ENCODE peak calls at places on chromosome 10, in eight cellular contexts. B is endothelial cell of umbilical vein, A is transverse colon, U is spleen, X is breast epithelium, Y is HepG2, K is sigmoid colon, V is stomach. O is an unnamed sample.

GRCh38 chr10:71512213-71512745 is 115.6 kb downstream of the CDH23 start:
- DNase-seq in B (no peak), A (no peak), U (peak), X (no peak), Y (no peak), K (no peak), V (no peak), O (no peak)

GRCh38 chr10:69092959-69093850 is 5.3 kb downstream of the SRGN start:
- DNase-seq in B (peak), A (peak), U (peak), X (peak), Y (peak), K (peak), V (peak), O (no peak)

GRCh38 chr10:123778719-123779118 is 112.6 kb downstream of the GPR26 start:
- DNase-seq in B (no peak), A (no peak), U (no peak), X (no peak), Y (no peak), K (no peak), V (no peak), O (no peak)

GRCh38 chr10:100186253-100186780 is 488 bp upstream of the ERLIN1 start:
- DNase-seq in B (no peak), A (peak), U (no peak), X (no peak), Y (no peak), K (peak), V (no peak), O (no peak)

GRCh38 chr10:93376372-93377296 is 105.5 kb downstream of the MYOF start:
- DNase-seq in B (peak), A (peak), U (no peak), X (peak), Y (peak), K (peak), V (peak), O (peak)

GRCh38 chr10:78851652-78852051 is 217.1 kb upstream of the ZMIZ1 start:
- DNase-seq in B (no peak), A (no peak), U (no peak), X (no peak), Y (no peak), K (no peak), V (no peak), O (no peak)

GRCh38 chr10:114274616-114275453 is 35.8 kb downstream of the VWA2 start:
- DNase-seq in B (no peak), A (no peak), U (no peak), X (no peak), Y (no peak), K (no peak), V (no peak), O (no peak)

GRCh38 chr10:63466168-63466935 is 575 bp upstream of the JMJD1C start:
- DNase-seq in B (peak), A (peak), U (peak), X (peak), Y (peak), K (peak), V (peak), O (peak)

GRCh38 chr10:126738001-126738400 is 67.5 kb upstream of the C10orf90 start:
- DNase-seq in B (no peak), A (no peak), U (no peak), X (no peak), Y (no peak), K (no peak), V (no peak), O (no peak)

GRCh38 chr10:6091630-6092029 is 2.8 kb downstream of the RBM17 start:
- DNase-seq in B (peak), A (no peak), U (no peak), X (no peak), Y (no peak), K (no peak), V (no peak), O (no peak)

GRCh38 chr10:113044015-113044755 is 94.1 kb downstream of the TCF7L2 start:
- DNase-seq in B (no peak), A (no peak), U (no peak), X (no peak), Y (no peak), K (no peak), V (no peak), O (no peak)

GRCh38 chr10:63120554-63120953 is 12.6 kb upstream of the NRBF2 start:
- DNase-seq in B (no peak), A (no peak), U (no peak), X (no peak), Y (no peak), K (no peak), V (no peak), O (no peak)

GRCh38 chr10:103636492-103636891 is 143.0 kb downstream of the NEURL1 start:
- DNase-seq in B (no peak), A (no peak), U (no peak), X (no peak), Y (no peak), K (no peak), V (no peak), O (no peak)

GRCh38 chr10:67818323-67818722 is 19.7 kb downstream of the DNAJC12 start:
- DNase-seq in B (peak), A (no peak), U (no peak), X (no peak), Y (peak), K (no peak), V (no peak), O (no peak)

GRCh38 chr10:132523561-132524442 is 13.8 kb upstream of the INPP5A start:
- DNase-seq in B (no peak), A (peak), U (peak), X (no peak), Y (no peak), K (peak), V (no peak), O (no peak)

GRCh38 chr10:124292911-124293640 is 125.6 kb downstream of the OAT start:
- DNase-seq in B (no peak), A (no peak), U (no peak), X (no peak), Y (no peak), K (peak), V (no peak), O (no peak)

GRCh38 chr10:3067045-3067858 is at the start of gene PFKP:
- DNase-seq in B (no peak), A (peak), U (peak), X (no peak), Y (no peak), K (peak), V (no peak), O (peak)

GRCh38 chr10:115947104-115947503 is 325.9 kb downstream of the GFRA1 start:
- DNase-seq in B (no peak), A (no peak), U (no peak), X (no peak), Y (no peak), K (no peak), V (no peak), O (no peak)

GRCh38 chr10:133114251-133114650 is 26.5 kb downstream of the ADGRA1 start:
- DNase-seq in B (no peak), A (no peak), U (peak), X (no peak), Y (no peak), K (no peak), V (no peak), O (no peak)

GRCh38 chr10:79905322-79906314 is 43.3 kb downstream of the SFTPD start:
- DNase-seq in B (peak), A (no peak), U (no peak), X (no peak), Y (no peak), K (no peak), V (no peak), O (no peak)

GRCh38 chr10:89478739-89479116 is 56.7 kb downstream of the SLC16A12 start:
- DNase-seq in B (no peak), A (no peak), U (no peak), X (no peak), Y (no peak), K (no peak), V (no peak), O (no peak)

GRCh38 chr10:18157909-18158308 is 17.7 kb downstream of the CACNB2 start:
- DNase-seq in B (no peak), A (no peak), U (no peak), X (no peak), Y (no peak), K (no peak), V (no peak), O (no peak)

GRCh38 chr10:96420610-96421009 is 61.8 kb upstream of the OPALIN start:
- DNase-seq in B (no peak), A (no peak), U (no peak), X (no peak), Y (no peak), K (no peak), V (no peak), O (no peak)

GRCh38 chr10:75126277-75126676 is 14.8 kb downstream of the SAMD8 start:
- DNase-seq in B (no peak), A (no peak), U (no peak), X (no peak), Y (no peak), K (no peak), V (no peak), O (no peak)

GRCh38 chr10:129105266-129105665 is 361.8 kb upstream of the MGMT start:
- DNase-seq in B (peak), A (no peak), U (no peak), X (no peak), Y (no peak), K (no peak), V (no peak), O (no peak)

GRCh38 chr10:100670828-100671479 is 74.4 kb upstream of the PAX2 start:
- DNase-seq in B (no peak), A (peak), U (peak), X (no peak), Y (no peak), K (no peak), V (peak), O (peak)

GRCh38 chr10:132226586-132227405 is 40.0 kb downstream of the DPYSL4 start:
- DNase-seq in B (no peak), A (no peak), U (no peak), X (no peak), Y (no peak), K (no peak), V (no peak), O (no peak)

GRCh38 chr10:36366843-36367242 is 724.7 kb upstream of the FZD8 start:
- DNase-seq in B (no peak), A (no peak), U (no peak), X (no peak), Y (no peak), K (no peak), V (no peak), O (no peak)

GRCh38 chr10:450463-450862 is 239.0 kb downstream of the DIP2C start:
- DNase-seq in B (no peak), A (no peak), U (no peak), X (no peak), Y (no peak), K (no peak), V (no peak), O (no peak)

GRCh38 chr10:51706225-51706624 is 6.8 kb upstream of the CSTF2T start:
- DNase-seq in B (no peak), A (peak), U (no peak), X (peak), Y (no peak), K (peak), V (peak), O (no peak)
- TF ChIP-seq POLR2AphosphoS5 in B (no peak), A (peak), U (no peak), X (no peak), Y (no peak), K (peak), V (peak), O (no peak)

GRCh38 chr10:102395677-102396197 is at the start of gene NFKB2:
- DNase-seq in B (no peak), A (no peak), U (peak), X (no peak), Y (no peak), K (no peak), V (no peak), O (no peak)

GRCh38 chr10:102393411-102394078 is 2.0 kb upstream of the NFKB2 start:
- DNase-seq in B (no peak), A (no peak), U (peak), X (peak), Y (no peak), K (no peak), V (no peak), O (no peak)

GRCh38 chr10:102394079-102394800 is 1.3 kb upstream of the NFKB2 start:
- DNase-seq in B (peak), A (peak), U (peak), X (peak), Y (peak), K (peak), V (peak), O (peak)

GRCh38 chr10:102396251-102396650 is 746 bp downstream of the NFKB2 start:
- DNase-seq in B (no peak), A (no peak), U (no peak), X (no peak), Y (no peak), K (no peak), V (no peak), O (no peak)

DNA sequence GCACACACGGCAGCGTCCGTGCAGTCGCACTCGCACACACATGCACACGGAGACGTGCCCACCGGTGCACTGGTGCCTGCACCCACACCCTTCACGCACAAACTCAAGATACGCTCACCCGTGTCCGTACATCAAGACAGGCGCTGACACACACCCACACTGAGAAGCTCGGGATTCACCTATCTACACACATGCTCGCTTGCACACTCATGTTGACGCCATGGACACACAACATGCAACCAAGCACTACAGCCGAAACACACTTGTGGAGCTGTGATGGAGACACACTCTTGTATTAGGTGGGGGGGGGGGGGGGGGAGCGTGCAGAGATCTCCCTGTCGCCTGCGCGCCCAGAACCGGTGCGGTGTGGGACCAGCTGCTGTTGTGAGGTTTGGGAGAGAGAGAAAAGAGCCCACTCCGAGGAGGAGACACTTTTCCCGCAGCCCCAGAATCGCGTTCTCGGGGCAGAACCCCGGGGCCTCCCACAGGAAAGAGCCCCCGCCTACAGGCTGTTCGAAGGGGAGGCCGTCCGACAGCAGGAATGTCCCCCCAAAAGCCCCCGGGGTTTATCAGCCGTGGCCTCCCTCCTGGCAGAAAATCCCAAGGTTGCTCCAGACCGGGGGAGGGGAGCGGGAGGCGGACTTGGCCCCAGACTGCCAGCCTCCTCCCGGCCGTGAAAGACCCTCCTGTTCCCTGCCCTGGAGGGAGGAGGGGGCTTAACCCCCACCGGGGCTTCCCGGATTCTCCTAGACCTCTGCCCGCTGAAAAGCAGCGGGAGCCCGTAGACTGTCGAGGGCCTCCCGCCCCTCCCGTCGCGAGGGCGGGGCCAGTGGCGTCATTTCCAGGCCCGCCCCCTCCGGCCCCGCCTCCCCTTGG is 466 bp upstream of the NFKB2 start:
- DNase-seq in B (peak), A (peak), U (peak), X (peak), Y (peak), K (peak), V (peak), O (peak)
- TF ChIP-seq POLR2A in B (no peak), A (peak), U (peak), X (peak), Y (peak), K (peak), V (no peak), O (peak)

DNA sequence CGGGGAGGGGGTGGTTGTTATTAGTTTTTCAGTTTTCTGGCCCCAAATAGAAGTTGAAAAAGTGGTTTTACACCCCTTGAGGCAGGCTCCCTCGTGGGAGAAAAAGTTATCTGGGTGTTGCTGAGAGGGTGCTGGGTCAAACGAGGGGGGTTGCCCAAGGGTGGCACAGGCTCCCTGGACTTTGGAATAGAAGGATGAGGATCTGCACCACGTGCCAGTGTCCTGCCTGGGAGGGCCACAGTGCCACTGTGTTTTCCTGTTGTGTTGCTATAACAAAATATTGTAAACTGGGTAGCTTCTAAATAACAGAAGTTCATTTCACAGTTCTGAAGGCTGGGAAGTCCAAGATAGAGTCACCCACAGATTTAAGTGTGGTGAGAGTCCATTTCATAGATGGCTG is 181.9 kb downstream of the CXCL12 start:
- DNase-seq in B (no peak), A (no peak), U (no peak), X (no peak), Y (no peak), K (no peak), V (no peak), O (no peak)
- TF ChIP-seq POLR2AphosphoS5 in B (no peak), A (no peak), U (no peak), X (no peak), Y (no peak), K (no peak), V (no peak), O (no peak)

DNA sequence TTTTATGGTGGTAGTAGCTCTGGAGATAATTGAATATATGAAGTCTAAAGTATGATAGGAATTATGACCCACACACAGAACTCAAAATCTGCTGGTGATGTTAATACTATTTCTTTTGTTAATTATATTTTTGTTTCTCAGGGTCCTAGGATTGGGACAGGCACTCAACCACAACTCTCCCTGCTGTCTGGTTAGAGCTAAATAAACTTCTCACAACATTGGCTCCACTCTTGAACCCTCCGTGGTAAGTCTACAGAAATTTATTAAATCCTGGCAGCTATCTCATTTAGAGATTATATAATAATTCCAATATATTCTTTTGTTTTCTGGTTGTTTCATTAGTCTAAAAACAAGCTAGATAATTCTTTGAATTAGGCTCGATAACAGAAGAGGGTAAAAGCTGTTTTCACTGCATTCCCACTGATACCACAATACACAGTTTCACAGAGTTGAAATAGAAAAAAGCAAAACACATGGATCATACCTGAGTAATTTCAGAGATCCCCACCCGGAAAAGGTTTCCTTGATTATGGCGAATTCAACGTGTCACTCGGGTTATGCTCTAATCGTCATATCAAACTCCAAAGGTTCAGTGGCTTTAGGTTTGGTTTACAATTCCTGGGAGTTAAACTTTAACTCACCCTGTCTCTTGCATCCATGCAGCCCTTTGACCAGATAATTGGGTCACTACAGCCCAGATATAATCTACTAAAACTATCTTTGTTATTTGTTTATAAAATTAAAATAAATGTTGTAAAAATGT is at the start of gene A1CF:
- DNase-seq in B (no peak), A (peak), U (no peak), X (no peak), Y (peak), K (no peak), V (no peak), O (no peak)
- TF ChIP-seq POLR2A in B (no peak), A (peak), U (no peak), X (no peak), Y (peak), K (no peak), V (no peak), O (no peak)

GRCh38 chr10:73810358-73810734 is 1.1 kb downstream of the NDST2 start:
- DNase-seq in B (no peak), A (no peak), U (no peak), X (no peak), Y (no peak), K (no peak), V (no peak), O (no peak)

GRCh38 chr10:73812662-73813061 is 1.3 kb upstream of the NDST2 start:
- DNase-seq in B (no peak), A (no peak), U (peak), X (no peak), Y (no peak), K (no peak), V (no peak), O (no peak)

GRCh38 chr10:73813333-73813732 is 1.9 kb upstream of the NDST2 start:
- DNase-seq in B (no peak), A (no peak), U (peak), X (no peak), Y (no peak), K (no peak), V (no peak), O (no peak)

GRCh38 chr10:73809061-73809818 is 2.2 kb downstream of the NDST2 start:
- DNase-seq in B (no peak), A (no peak), U (no peak), X (no peak), Y (no peak), K (no peak), V (no peak), O (no peak)

DNA sequence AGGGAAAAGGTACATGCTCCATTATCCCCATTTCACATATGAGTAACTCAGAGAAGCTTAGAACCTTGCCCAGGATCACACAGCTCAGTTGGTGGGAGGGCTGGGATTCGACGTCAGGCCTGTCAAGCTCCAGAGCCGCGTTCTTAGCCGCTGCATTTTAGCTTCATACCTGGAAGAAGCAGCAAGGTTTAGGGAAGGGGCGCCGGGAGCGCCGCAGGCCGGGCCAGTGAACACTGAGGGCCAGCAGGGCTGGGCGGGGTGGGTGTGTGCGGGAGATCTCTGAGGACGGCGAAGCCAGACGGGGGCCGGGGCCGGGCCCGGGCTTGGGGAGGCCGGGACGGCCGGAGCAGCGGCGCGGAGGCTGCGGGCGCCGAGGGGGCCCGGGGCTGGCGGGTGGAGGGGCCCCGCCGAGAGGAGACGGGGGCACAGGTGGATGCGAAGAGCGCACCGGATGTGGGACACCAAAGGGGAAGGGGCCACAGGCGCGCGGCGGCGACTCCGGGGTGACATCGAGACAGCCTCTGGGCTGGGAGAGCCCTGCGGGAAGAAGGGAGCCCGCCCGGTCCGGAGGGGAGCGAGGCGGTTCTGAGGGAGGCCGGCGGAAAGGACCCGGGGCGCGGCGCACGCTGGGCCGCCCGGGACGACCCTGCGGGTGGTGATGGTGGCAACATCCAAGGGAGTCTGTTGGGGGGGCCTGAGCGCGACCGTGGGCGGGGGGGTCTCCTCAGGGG is 498 bp downstream of the NDST2 start:
- DNase-seq in B (peak), A (peak), U (peak), X (no peak), Y (no peak), K (no peak), V (peak), O (peak)
- TF ChIP-seq POLR2AphosphoS5 in B (no peak), A (no peak), U (no peak), X (no peak), Y (no peak), K (no peak), V (no peak), O (no peak)

O was measured in GM12891.